ENCODE peak calls at places on chromosomes 1 and 21, in six cellular contexts. One of them, this sample, is unnamed.

GRCh38 chr1:12618661-12619395 is 818 bp upstream of the DHRS3 start:
- DNase-seq in GM23248: peak; percentile 93
- DNase-seq in EL: peak; percentile 91
- DNase-seq in esophagus squamous epithelium: no peak
- DNase-seq in B cell: peak; percentile 30
- DNase-seq in CD8-positive, alpha-beta memory T cell: peak; percentile 62
- DNase-seq in this sample: no peak

GRCh38 chr1:1306661-1307260 is 969 bp downstream of the ACAP3 start:
- DNase-seq in CD8-positive, alpha-beta memory T cell: no peak
- DNase-seq in esophagus squamous epithelium: no peak
- DNase-seq in B cell: no peak
- DNase-seq in GM23248: peak; percentile 41
- DNase-seq in EL: no peak
- DNase-seq in this sample: no peak

GRCh38 chr1:185404864-185405568 is 88.0 kb upstream of the IVNS1ABP start:
- DNase-seq in GM23248: peak; percentile 41
- DNase-seq in B cell: no peak
- DNase-seq in EL: no peak
- DNase-seq in esophagus squamous epithelium: no peak
- DNase-seq in CD8-positive, alpha-beta memory T cell: no peak
- DNase-seq in this sample: no peak

GRCh38 chr1:34794001-34794789 is 1.4 kb downstream of the GJA4 start:
- DNase-seq in GM23248: no peak
- DNase-seq in esophagus squamous epithelium: no peak
- DNase-seq in CD8-positive, alpha-beta memory T cell: no peak
- DNase-seq in EL: no peak
- DNase-seq in B cell: no peak
- DNase-seq in this sample: no peak

GRCh38 chr1:165816801-165817497 is 10.5 kb upstream of the UCK2 start:
- DNase-seq in EL: no peak
- DNase-seq in GM23248: no peak
- DNase-seq in CD8-positive, alpha-beta memory T cell: no peak
- DNase-seq in esophagus squamous epithelium: no peak
- DNase-seq in B cell: no peak
- DNase-seq in this sample: no peak

GRCh38 chr1:245840971-245841370 is 666.1 kb downstream of the SMYD3 start:
- DNase-seq in esophagus squamous epithelium: no peak
- DNase-seq in EL: no peak
- DNase-seq in GM23248: no peak
- DNase-seq in CD8-positive, alpha-beta memory T cell: no peak
- DNase-seq in B cell: no peak
- DNase-seq in this sample: no peak

GRCh38 chr1:194755241-194755953 is 1569.0 kb upstream of the B3GALT2 start:
- DNase-seq in esophagus squamous epithelium: no peak
- DNase-seq in CD8-positive, alpha-beta memory T cell: no peak
- DNase-seq in GM23248: no peak
- DNase-seq in B cell: no peak
- DNase-seq in EL: peak; percentile 23
- DNase-seq in this sample: no peak

GRCh38 chr1:107750364-107750959 is 214.5 kb downstream of the VAV3 start:
- DNase-seq in esophagus squamous epithelium: no peak
- DNase-seq in CD8-positive, alpha-beta memory T cell: no peak
- DNase-seq in EL: peak; percentile 48
- DNase-seq in B cell: peak; percentile 48
- DNase-seq in GM23248: peak; percentile 89
- DNase-seq in this sample: no peak

GRCh38 chr1:5992814-5993552 is 758 bp upstream of the NPHP4 start:
- DNase-seq in GM23248: peak; percentile 47
- DNase-seq in EL: peak; percentile 32
- DNase-seq in B cell: peak; percentile 41
- DNase-seq in esophagus squamous epithelium: no peak
- DNase-seq in CD8-positive, alpha-beta memory T cell: no peak
- DNase-seq in this sample: no peak

GRCh38 chr1:150555198-150555970 is 6.2 kb downstream of the ADAMTSL4 start:
- DNase-seq in B cell: no peak
- DNase-seq in EL: no peak
- DNase-seq in GM23248: peak; percentile 0
- DNase-seq in esophagus squamous epithelium: no peak
- DNase-seq in CD8-positive, alpha-beta memory T cell: no peak
- DNase-seq in this sample: no peak

GRCh38 chr1:31503581-31503980 is 72.7 kb upstream of the TINAGL1 start:
- DNase-seq in esophagus squamous epithelium: no peak
- DNase-seq in CD8-positive, alpha-beta memory T cell: no peak
- DNase-seq in B cell: no peak
- DNase-seq in GM23248: no peak
- DNase-seq in EL: no peak
- DNase-seq in this sample: no peak

GRCh38 chr1:66282343-66282852 is 251.6 kb upstream of the SGIP1 start:
- DNase-seq in esophagus squamous epithelium: no peak
- DNase-seq in GM23248: peak; percentile 90
- DNase-seq in EL: peak; percentile 78
- DNase-seq in CD8-positive, alpha-beta memory T cell: peak; percentile 12
- DNase-seq in B cell: peak; percentile 86
- DNase-seq in this sample: no peak

GRCh38 chr1:17397910-17398700 is 26.1 kb downstream of the PADI6 start:
- DNase-seq in GM23248: no peak
- DNase-seq in CD8-positive, alpha-beta memory T cell: no peak
- DNase-seq in B cell: no peak
- DNase-seq in EL: no peak
- DNase-seq in esophagus squamous epithelium: no peak
- DNase-seq in this sample: no peak

GRCh38 chr1:60598055-60598910 is 484.1 kb upstream of the NFIA start:
- DNase-seq in EL: no peak
- DNase-seq in GM23248: no peak
- DNase-seq in esophagus squamous epithelium: no peak
- DNase-seq in B cell: no peak
- DNase-seq in CD8-positive, alpha-beta memory T cell: no peak
- DNase-seq in this sample: no peak

GRCh38 chr21:44434936-44435635 is 20.2 kb upstream of the LRRC3 start:
- DNase-seq in CD8-positive, alpha-beta memory T cell: no peak
- DNase-seq in esophagus squamous epithelium: no peak
- DNase-seq in GM23248: no peak
- DNase-seq in B cell: no peak
- DNase-seq in EL: no peak
- DNase-seq in this sample: no peak

GRCh38 chr21:28345934-28346333 is 646.7 kb downstream of the LTN1 start:
- DNase-seq in GM23248: no peak
- DNase-seq in esophagus squamous epithelium: no peak
- DNase-seq in B cell: no peak
- DNase-seq in CD8-positive, alpha-beta memory T cell: no peak
- DNase-seq in EL: no peak
- DNase-seq in this sample: no peak

GRCh38 chr1:70220517-70221240 is 501 bp upstream of the SRSF11 start:
- DNase-seq in GM23248: no peak
- DNase-seq in esophagus squamous epithelium: no peak
- DNase-seq in B cell: no peak
- DNase-seq in CD8-positive, alpha-beta memory T cell: no peak
- DNase-seq in EL: no peak
- DNase-seq in this sample: no peak

GRCh38 chr1:105492941-105493340 is 1563.5 kb upstream of the PRMT6 start:
- DNase-seq in B cell: no peak
- DNase-seq in CD8-positive, alpha-beta memory T cell: no peak
- DNase-seq in esophagus squamous epithelium: no peak
- DNase-seq in EL: no peak
- DNase-seq in GM23248: peak; percentile 50
- DNase-seq in this sample: no peak

GRCh38 chr1:1345384-1345783 is 3.8 kb downstream of the DVL1 start:
- DNase-seq in GM23248: no peak
- DNase-seq in B cell: no peak
- DNase-seq in esophagus squamous epithelium: no peak
- DNase-seq in CD8-positive, alpha-beta memory T cell: no peak
- DNase-seq in EL: no peak
- DNase-seq in this sample: no peak

GRCh38 chr1:154994269-154994977 is 1.0 kb downstream of the LENEP start:
- DNase-seq in GM23248: no peak
- DNase-seq in EL: no peak
- DNase-seq in B cell: no peak
- DNase-seq in CD8-positive, alpha-beta memory T cell: no peak
- DNase-seq in esophagus squamous epithelium: no peak
- DNase-seq in this sample: no peak

GRCh38 chr1:109931189-109931672 is 20.6 kb downstream of the CSF1 start:
- DNase-seq in esophagus squamous epithelium: no peak
- DNase-seq in CD8-positive, alpha-beta memory T cell: no peak
- DNase-seq in EL: peak; percentile 70
- DNase-seq in B cell: no peak
- DNase-seq in GM23248: peak; percentile 43
- DNase-seq in this sample: no peak

GRCh38 chr1:36175137-36176095 is 19.5 kb downstream of the MAP7D1 start:
- DNase-seq in esophagus squamous epithelium: no peak
- DNase-seq in GM23248: peak; percentile 66
- DNase-seq in B cell: peak; percentile 53
- DNase-seq in EL: no peak
- DNase-seq in CD8-positive, alpha-beta memory T cell: no peak
- DNase-seq in this sample: no peak

GRCh38 chr1:5286244-5286643 is 631.8 kb downstream of the AJAP1 start:
- DNase-seq in GM23248: no peak
- DNase-seq in B cell: no peak
- DNase-seq in CD8-positive, alpha-beta memory T cell: peak; percentile 14
- DNase-seq in EL: no peak
- DNase-seq in esophagus squamous epithelium: no peak
- DNase-seq in this sample: no peak

GRCh38 chr1:81606656-81607055 is 194.1 kb upstream of the ADGRL2 start:
- DNase-seq in GM23248: no peak
- DNase-seq in CD8-positive, alpha-beta memory T cell: no peak
- DNase-seq in esophagus squamous epithelium: no peak
- DNase-seq in B cell: no peak
- DNase-seq in EL: no peak
- DNase-seq in this sample: no peak

GRCh38 chr1:117592155-117592554 is 13.7 kb upstream of the TENT5C start:
- DNase-seq in CD8-positive, alpha-beta memory T cell: no peak
- DNase-seq in EL: no peak
- DNase-seq in esophagus squamous epithelium: no peak
- DNase-seq in B cell: no peak
- DNase-seq in GM23248: no peak
- DNase-seq in this sample: no peak

GRCh38 chr21:28872218-28872617 is 120.5 kb downstream of the LTN1 start:
- DNase-seq in GM23248: peak; percentile 27
- DNase-seq in esophagus squamous epithelium: no peak
- DNase-seq in CD8-positive, alpha-beta memory T cell: no peak
- DNase-seq in B cell: no peak
- DNase-seq in EL: no peak
- DNase-seq in this sample: no peak

GRCh38 chr1:235652364-235652763 is 2.8 kb upstream of the GNG4 start:
- DNase-seq in EL: no peak
- DNase-seq in GM23248: no peak
- DNase-seq in CD8-positive, alpha-beta memory T cell: no peak
- DNase-seq in B cell: no peak
- DNase-seq in esophagus squamous epithelium: no peak
- DNase-seq in this sample: no peak

GRCh38 chr21:28959367-28960099 is 33.1 kb downstream of the LTN1 start:
- DNase-seq in GM23248: peak; percentile 88
- DNase-seq in CD8-positive, alpha-beta memory T cell: no peak
- DNase-seq in esophagus squamous epithelium: no peak
- DNase-seq in B cell: no peak
- DNase-seq in EL: peak; percentile 80
- DNase-seq in this sample: no peak

GRCh38 chr21:36422279-36423098 is 37.3 kb downstream of the CHAF1B start:
- DNase-seq in EL: peak; percentile 67
- DNase-seq in GM23248: peak; percentile 66
- DNase-seq in B cell: peak; percentile 27
- DNase-seq in esophagus squamous epithelium: no peak
- DNase-seq in CD8-positive, alpha-beta memory T cell: no peak
- DNase-seq in this sample: no peak

GRCh38 chr1:162372159-162373071 is 4.2 kb downstream of the SPATA46 start:
- DNase-seq in EL: no peak
- DNase-seq in B cell: no peak
- DNase-seq in CD8-positive, alpha-beta memory T cell: no peak
- DNase-seq in GM23248: no peak
- DNase-seq in esophagus squamous epithelium: no peak
- DNase-seq in this sample: no peak

GRCh38 chr21:41029573-41029972 is 138.4 kb upstream of the BACE2 start:
- DNase-seq in EL: no peak
- DNase-seq in GM23248: no peak
- DNase-seq in B cell: no peak
- DNase-seq in CD8-positive, alpha-beta memory T cell: no peak
- DNase-seq in esophagus squamous epithelium: no peak
- DNase-seq in this sample: no peak

GRCh38 chr1:100538935-100539835 is 1.2 kb downstream of the GPR88 start:
- DNase-seq in GM23248: peak; percentile 47
- DNase-seq in EL: peak; percentile 41
- DNase-seq in esophagus squamous epithelium: no peak
- DNase-seq in CD8-positive, alpha-beta memory T cell: no peak
- DNase-seq in B cell: peak; percentile 22
- DNase-seq in this sample: no peak

GRCh38 chr1:232522189-232522588 is 107.7 kb downstream of the SIPA1L2 start:
- DNase-seq in esophagus squamous epithelium: no peak
- DNase-seq in B cell: no peak
- DNase-seq in EL: no peak
- DNase-seq in GM23248: no peak
- DNase-seq in CD8-positive, alpha-beta memory T cell: no peak
- DNase-seq in this sample: no peak

GRCh38 chr1:26363549-26364448 is 8.8 kb downstream of the ZNF683 start:
- DNase-seq in EL: peak; percentile 75
- DNase-seq in GM23248: peak; percentile 88
- DNase-seq in B cell: peak; percentile 92
- DNase-seq in CD8-positive, alpha-beta memory T cell: peak; percentile 78
- DNase-seq in esophagus squamous epithelium: no peak
- DNase-seq in this sample: no peak

GRCh38 chr1:92298573-92299476 is at the start of the genes GLMN and RPAP2:
- DNase-seq in B cell: peak; percentile 89
- DNase-seq in EL: peak; percentile 89
- DNase-seq in GM23248: peak; percentile 95
- DNase-seq in CD8-positive, alpha-beta memory T cell: peak; percentile 65
- DNase-seq in esophagus squamous epithelium: peak; percentile 7
- DNase-seq in this sample: no peak

GRCh38 chr21:39654951-39655350 is 42.2 kb downstream of the B3GALT5 start:
- DNase-seq in CD8-positive, alpha-beta memory T cell: no peak
- DNase-seq in GM23248: no peak
- DNase-seq in EL: no peak
- DNase-seq in esophagus squamous epithelium: no peak
- DNase-seq in B cell: no peak
- DNase-seq in this sample: no peak

GRCh38 chr1:55062801-55063561 is 23.6 kb downstream of the PCSK9 start:
- DNase-seq in EL: no peak
- DNase-seq in esophagus squamous epithelium: no peak
- DNase-seq in CD8-positive, alpha-beta memory T cell: no peak
- DNase-seq in GM23248: no peak
- DNase-seq in B cell: no peak
- DNase-seq in this sample: no peak

This sample was measured in cortex of kidney.